ENCODE peak calls at places on chromosomes 5 and 9, in seven cellular contexts. M is hepatocyte; R is effector memory CD4-positive, alpha-beta T cell; I is neuronal stem cell; G is left ventricle myocardium inferior; K is substantia nigra; B is spleen. Y is an unnamed sample.

GRCh38 chr5:122310886-122311285 is 1.2 kb upstream of the SNCAIP start:
- DNase-seq in M (no peak), R (no peak), I (no peak), G (no peak), K (peak), B (no peak), Y (no peak)

GRCh38 chr9:36832232-36832795 is 201.8 kb downstream of the PAX5 start:
- DNase-seq in M (no peak), R (no peak), I (no peak), G (no peak), K (peak), B (no peak), Y (no peak)

GRCh38 chr9:125240649-125240999 is 519 bp downstream of the HSPA5 start:
- DNase-seq in M (no peak), R (peak), I (peak), G (no peak), K (no peak), B (no peak), Y (no peak)

GRCh38 chr5:42057254-42057690 is 132.2 kb downstream of the FBXO4 start:
- DNase-seq in M (peak), R (peak), I (peak), G (no peak), K (no peak), B (peak), Y (no peak)

GRCh38 chr5:16930487-16930886 is 5.6 kb downstream of the MYO10 start:
- DNase-seq in M (no peak), R (no peak), I (no peak), G (no peak), K (no peak), B (no peak), Y (no peak)

GRCh38 chr5:123088031-123088805 is 823 bp upstream of the PRDM6 start:
- DNase-seq in M (peak), R (no peak), I (no peak), G (no peak), K (no peak), B (no peak), Y (no peak)

GRCh38 chr9:99465231-99465891 is 243.3 kb downstream of the SEC61B start:
- DNase-seq in M (no peak), R (no peak), I (no peak), G (no peak), K (peak), B (no peak), Y (no peak)

GRCh38 chr5:31366941-31367340 is 165.0 kb downstream of the DROSHA start:
- DNase-seq in M (no peak), R (no peak), I (no peak), G (no peak), K (peak), B (no peak), Y (no peak)

GRCh38 chr5:168603776-168604175 is 24.6 kb upstream of the PANK3 start:
- DNase-seq in M (no peak), R (no peak), I (no peak), G (no peak), K (no peak), B (no peak), Y (no peak)

GRCh38 chr9:20170122-20170521 is 381.3 kb upstream of the SLC24A2 start:
- DNase-seq in M (no peak), R (no peak), I (no peak), G (no peak), K (no peak), B (no peak), Y (no peak)

GRCh38 chr9:107976767-107977166 is 487.2 kb upstream of the KLF4 start:
- DNase-seq in M (no peak), R (no peak), I (no peak), G (peak), K (no peak), B (peak), Y (no peak)

GRCh38 chr9:74037274-74037673 is 459.9 kb upstream of the RORB start:
- DNase-seq in M (no peak), R (no peak), I (no peak), G (no peak), K (no peak), B (no peak), Y (no peak)

GRCh38 chr5:111016801-111017200 is 54.7 kb upstream of the TSLP start:
- DNase-seq in M (no peak), R (no peak), I (no peak), G (no peak), K (no peak), B (no peak), Y (no peak)

GRCh38 chr9:136531904-136532798 is 13.7 kb downstream of the NOTCH1 start:
- DNase-seq in M (no peak), R (no peak), I (no peak), G (no peak), K (no peak), B (no peak), Y (no peak)

GRCh38 chr5:128673010-128673409 is 135.0 kb upstream of the FBN2 start:
- DNase-seq in M (no peak), R (no peak), I (no peak), G (no peak), K (no peak), B (no peak), Y (no peak)
- H3K27ac ChIP-seq in M (peak), R (no peak), I (no peak), G (no peak), K (no peak), B (no peak), Y (no peak)

DNA sequence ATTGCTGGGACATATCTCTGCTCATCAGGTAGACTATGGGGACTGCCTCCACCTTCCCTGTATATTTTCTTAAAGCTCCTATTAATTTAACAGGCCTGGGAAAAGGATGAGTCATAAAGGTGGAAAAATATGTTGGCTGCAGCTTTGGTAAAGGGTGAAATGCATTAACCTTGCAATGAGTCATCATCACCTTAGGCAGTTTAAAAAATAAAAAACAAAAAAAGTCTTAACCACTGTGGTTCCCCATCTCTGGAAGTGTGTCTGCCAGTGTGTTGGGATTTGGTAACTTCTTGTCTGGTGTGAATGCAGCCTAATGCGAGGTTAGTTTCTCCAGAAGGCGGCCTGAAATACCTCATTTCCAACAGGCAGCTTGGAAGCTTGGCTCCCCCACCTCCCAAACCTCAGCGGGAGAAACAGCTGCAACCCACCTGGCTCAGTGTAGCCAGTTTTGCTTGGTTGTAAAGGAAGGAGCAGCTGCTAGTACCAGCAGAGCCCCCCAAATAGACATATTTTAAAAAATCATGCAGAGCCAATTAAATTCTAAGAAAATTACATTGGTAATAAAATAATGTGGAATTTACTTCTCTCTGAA is 265.4 kb upstream of the GAS1 start:
- DNase-seq in M (peak), R (no peak), I (no peak), G (no peak), K (no peak), B (no peak), Y (no peak)
- H3K27ac ChIP-seq in M (no peak), R (no peak), I (no peak), G (no peak), K (no peak), B (no peak), Y (no peak)

DNA sequence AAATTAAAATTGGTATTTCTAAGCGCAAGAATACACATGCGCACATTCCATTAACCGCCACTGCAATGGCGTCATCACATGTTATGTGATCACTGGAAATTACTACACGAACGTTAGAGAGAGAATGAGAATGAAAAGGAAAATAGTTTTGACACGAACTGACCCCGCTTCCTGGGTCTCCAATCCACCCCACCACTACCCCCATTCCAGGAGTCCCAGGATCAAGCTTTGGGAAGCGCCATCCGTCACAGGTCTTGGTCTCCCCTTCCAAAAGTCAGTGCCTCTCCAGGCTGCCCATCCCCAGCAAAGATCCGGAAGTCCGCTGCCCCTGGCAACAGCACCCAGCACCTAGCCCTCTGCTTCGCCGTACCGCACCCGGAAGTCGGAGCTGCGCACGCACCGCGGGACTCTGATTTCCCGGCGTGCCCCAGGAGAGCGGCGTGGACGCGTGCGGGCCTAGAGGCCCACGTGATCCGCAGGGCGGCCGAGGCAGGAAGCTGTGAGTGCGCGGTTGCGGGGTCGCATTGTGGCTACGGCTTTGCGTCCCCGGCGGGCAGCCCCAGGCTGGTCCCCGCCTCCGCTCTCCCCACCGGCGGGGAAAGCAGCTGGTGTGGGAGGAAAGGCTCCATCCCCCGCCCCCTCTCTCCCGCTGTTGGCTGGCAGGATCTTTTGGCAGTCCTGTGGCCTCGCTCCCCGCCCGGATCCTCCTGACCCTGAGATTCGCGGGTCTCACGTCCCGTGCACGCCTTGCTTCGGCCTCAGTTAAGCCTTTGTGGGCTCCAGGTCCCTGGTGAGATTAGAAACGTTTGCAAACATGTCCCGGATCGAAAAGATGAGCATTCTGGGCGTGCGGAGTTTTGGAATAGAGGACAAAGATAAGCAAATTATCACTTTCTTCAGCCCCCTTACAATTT is at the start of gene RAD50:
- DNase-seq in M (peak), R (peak), I (peak), G (peak), K (peak), B (peak), Y (peak)
- H3K27ac ChIP-seq in M (peak), R (peak), I (peak), G (peak), K (peak), B (peak), Y (peak)

GRCh38 chr9:133877327-133877726 is 114.8 kb downstream of the VAV2 start:
- DNase-seq in M (no peak), R (no peak), I (no peak), G (no peak), K (no peak), B (no peak), Y (no peak)
- H3K27ac ChIP-seq in M (no peak), R (no peak), I (no peak), G (no peak), K (no peak), B (no peak), Y (no peak)

DNA sequence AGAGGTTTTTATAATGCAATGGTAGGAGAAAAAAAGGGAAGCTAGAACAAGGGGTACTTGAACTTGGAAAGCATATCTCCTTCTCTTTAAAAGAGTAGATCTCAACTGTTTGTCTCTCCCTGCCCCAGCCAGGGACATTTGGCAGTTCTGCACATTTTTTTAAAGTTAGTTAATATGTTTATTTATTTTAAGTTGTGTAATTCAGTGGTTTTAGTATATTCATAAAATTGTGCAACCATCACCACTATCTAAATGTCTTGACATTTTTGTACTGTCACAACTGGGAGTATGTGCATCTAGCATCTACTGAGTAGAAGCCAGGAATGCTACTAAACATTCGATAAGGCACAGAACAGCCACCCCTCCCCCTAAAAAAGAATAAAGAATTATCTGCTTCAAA is 103.5 kb upstream of the DPYSL3 start:
- DNase-seq in M (no peak), R (no peak), I (no peak), G (no peak), K (no peak), B (no peak), Y (no peak)
- H3K27ac ChIP-seq in M (no peak), R (no peak), I (no peak), G (no peak), K (no peak), B (no peak), Y (no peak)

GRCh38 chr9:120777229-120777628 is 16.0 kb downstream of the FBXW2 start:
- DNase-seq in M (no peak), R (no peak), I (no peak), G (no peak), K (no peak), B (no peak), Y (no peak)

GRCh38 chr9:120778758-120779157 is 14.5 kb downstream of the FBXW2 start:
- DNase-seq in M (no peak), R (no peak), I (no peak), G (no peak), K (no peak), B (no peak), Y (no peak)

GRCh38 chr9:120775859-120776258 is 17.4 kb downstream of the FBXW2 start:
- DNase-seq in M (no peak), R (no peak), I (no peak), G (no peak), K (no peak), B (no peak), Y (no peak)

GRCh38 chr9:120774719-120775118 is 18.5 kb downstream of the FBXW2 start:
- DNase-seq in M (no peak), R (no peak), I (no peak), G (no peak), K (no peak), B (no peak), Y (no peak)

GRCh38 chr9:120776788-120777187 is 16.4 kb downstream of the FBXW2 start:
- DNase-seq in M (no peak), R (no peak), I (no peak), G (no peak), K (no peak), B (no peak), Y (no peak)
- H3K27ac ChIP-seq in M (no peak), R (no peak), I (no peak), G (no peak), K (no peak), B (no peak), Y (no peak)

GRCh38 chr5:138705567-138705966 is 47.7 kb upstream of the CTNNA1 start:
- DNase-seq in M (no peak), R (no peak), I (no peak), G (no peak), K (no peak), B (no peak), Y (no peak)

GRCh38 chr5:138709216-138709615 is 44.0 kb upstream of the CTNNA1 start:
- DNase-seq in M (no peak), R (no peak), I (no peak), G (no peak), K (no peak), B (no peak), Y (no peak)

GRCh38 chr5:138705007-138705406 is 48.2 kb upstream of the CTNNA1 start:
- DNase-seq in M (no peak), R (no peak), I (no peak), G (no peak), K (no peak), B (no peak), Y (no peak)

GRCh38 chr5:138708761-138709160 is 44.5 kb upstream of the CTNNA1 start:
- DNase-seq in M (peak), R (no peak), I (no peak), G (no peak), K (no peak), B (no peak), Y (no peak)

GRCh38 chr5:138706655-138707480 is 46.4 kb upstream of the CTNNA1 start:
- DNase-seq in M (peak), R (no peak), I (no peak), G (no peak), K (no peak), B (no peak), Y (no peak)
- H3K27ac ChIP-seq in M (no peak), R (no peak), I (no peak), G (no peak), K (no peak), B (no peak), Y (no peak)